ENCODE peak calls at places on chromosomes 6 and 20, in five cellular contexts. X, Y, V, G and O are unnamed samples.

GRCh38 chr20:51529758-51530157 is 12.8 kb downstream of the NFATC2 start:
- DNase-seq in X (no peak), Y (peak), V (no peak), G (no peak), O (no peak)

GRCh38 chr20:33761698-33762250 is 30.0 kb downstream of the ZNF341 start:
- DNase-seq in X (no peak), Y (no peak), V (no peak), G (no peak), O (no peak)

GRCh38 chr20:51667491-51667890 is 100.7 kb downstream of the ATP9A start:
- DNase-seq in X (no peak), Y (no peak), V (no peak), G (no peak), O (no peak)

GRCh38 chr6:16578695-16579094 is 182.6 kb downstream of the ATXN1 start:
- DNase-seq in X (no peak), Y (no peak), V (no peak), G (no peak), O (no peak)

GRCh38 chr6:168089186-168090063 is 10.4 kb upstream of the FRMD1 start:
- DNase-seq in X (no peak), Y (no peak), V (no peak), G (peak), O (no peak)

GRCh38 chr6:16146527-16146955 is 17.7 kb downstream of the MYLIP start:
- DNase-seq in X (no peak), Y (no peak), V (no peak), G (peak), O (no peak)

GRCh38 chr6:2861071-2861821 is 19.6 kb upstream of the SERPINB1 start:
- DNase-seq in X (no peak), Y (peak), V (no peak), G (no peak), O (no peak)

GRCh38 chr20:4451487-4451886 is 270.2 kb upstream of the PRND start:
- DNase-seq in X (no peak), Y (no peak), V (no peak), G (no peak), O (no peak)

GRCh38 chr20:59988141-59988540 is 29.9 kb downstream of the CDH26 start:
- DNase-seq in X (peak), Y (no peak), V (no peak), G (no peak), O (no peak)

GRCh38 chr20:10549511-10549910 is 114.4 kb downstream of the SLX4IP start:
- DNase-seq in X (no peak), Y (no peak), V (no peak), G (no peak), O (no peak)

GRCh38 chr20:10603971-10604864 is 69.6 kb downstream of the JAG1 start:
- DNase-seq in X (peak), Y (no peak), V (no peak), G (no peak), O (no peak)

GRCh38 chr6:24099181-24099580 is 26.8 kb upstream of the NRSN1 start:
- DNase-seq in X (no peak), Y (no peak), V (peak), G (no peak), O (no peak)

GRCh38 chr6:161407115-161407514 is 133.3 kb upstream of the AGPAT4 start:
- DNase-seq in X (no peak), Y (no peak), V (no peak), G (no peak), O (no peak)

GRCh38 chr6:149044394-149044965 is 273.0 kb upstream of the TAB2 start:
- DNase-seq in X (no peak), Y (no peak), V (no peak), G (no peak), O (no peak)

GRCh38 chr20:9112541-9113515 is 43.9 kb downstream of the PLCB4 start:
- DNase-seq in X (no peak), Y (no peak), V (no peak), G (no peak), O (no peak)

DNA sequence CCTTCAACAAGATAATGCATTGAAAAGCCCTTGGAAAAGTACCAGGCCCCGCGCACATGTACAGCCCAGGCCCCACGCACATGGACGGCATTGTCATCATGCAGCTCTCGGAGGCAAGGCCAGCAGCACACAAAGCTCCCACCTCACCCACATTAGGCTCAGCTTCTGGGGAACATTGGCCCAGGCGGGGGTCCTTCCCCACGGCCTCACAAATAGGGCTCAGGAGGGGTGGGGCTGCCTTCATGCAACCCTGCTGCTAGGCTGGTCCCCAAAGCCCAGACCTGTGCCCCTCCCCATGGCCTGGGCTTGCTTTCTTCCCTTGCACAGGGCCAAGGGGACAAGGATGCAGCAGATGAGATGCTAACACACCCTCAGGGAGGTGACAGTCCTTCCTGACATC is 26.7 kb downstream of the NPEPL1 start:
- DNase-seq in X (no peak), Y (no peak), V (no peak), G (no peak), O (no peak)
- TF ChIP-seq REST in X (no peak), Y (no peak), V (no peak), G (no peak), O (no peak)

DNA sequence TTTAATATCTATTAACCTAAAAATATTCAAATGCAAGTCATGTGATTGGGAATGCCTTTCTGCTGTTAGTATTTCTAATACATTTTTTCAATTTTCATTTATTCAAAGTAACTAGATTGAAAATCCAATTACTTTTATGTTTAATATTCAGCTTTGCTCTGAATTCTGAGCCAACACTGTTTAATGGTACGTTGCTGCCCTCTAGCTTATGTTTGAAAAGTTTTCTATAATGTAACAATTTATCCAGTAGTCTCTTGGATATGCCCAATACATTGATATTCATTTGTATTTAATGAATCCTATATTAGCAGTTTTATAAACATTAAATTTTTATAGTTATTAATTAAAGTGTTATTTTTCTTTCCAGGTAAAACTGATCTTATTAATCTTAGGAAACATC is 47.4 kb downstream of the LGSN start:
- DNase-seq in X (peak), Y (peak), V (no peak), G (peak), O (peak)
- TF ChIP-seq REST in X (no peak), Y (no peak), V (no peak), G (no peak), O (no peak)

GRCh38 chr20:38874460-38875169 is 51.6 kb upstream of the FAM83D start:
- DNase-seq in X (no peak), Y (no peak), V (no peak), G (no peak), O (no peak)
- TF ChIP-seq REST in X (no peak), Y (no peak), V (no peak), G (no peak), O (no peak)

DNA sequence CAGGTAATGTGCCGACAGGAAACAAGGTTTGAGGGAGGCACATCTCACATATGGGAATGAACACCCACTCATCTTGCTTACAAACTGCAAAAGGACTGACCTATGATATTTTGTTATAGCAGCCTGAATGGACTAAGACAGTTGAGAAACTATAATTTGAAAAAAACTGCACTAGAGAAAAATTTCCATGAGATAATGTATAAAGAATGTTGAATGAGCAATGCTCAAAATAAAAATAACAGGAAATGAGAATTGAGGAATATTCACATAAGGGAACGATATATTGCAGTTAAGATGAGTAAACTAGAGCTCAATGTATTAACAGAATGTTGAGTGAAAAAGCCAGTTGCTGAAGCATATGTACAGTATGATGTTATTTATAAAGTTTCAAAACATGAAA is 6.4 kb upstream of the TBC1D22B start:
- DNase-seq in X (no peak), Y (no peak), V (no peak), G (no peak), O (no peak)
- TF ChIP-seq REST in X (no peak), Y (no peak), V (no peak), G (no peak), O (no peak)

DNA sequence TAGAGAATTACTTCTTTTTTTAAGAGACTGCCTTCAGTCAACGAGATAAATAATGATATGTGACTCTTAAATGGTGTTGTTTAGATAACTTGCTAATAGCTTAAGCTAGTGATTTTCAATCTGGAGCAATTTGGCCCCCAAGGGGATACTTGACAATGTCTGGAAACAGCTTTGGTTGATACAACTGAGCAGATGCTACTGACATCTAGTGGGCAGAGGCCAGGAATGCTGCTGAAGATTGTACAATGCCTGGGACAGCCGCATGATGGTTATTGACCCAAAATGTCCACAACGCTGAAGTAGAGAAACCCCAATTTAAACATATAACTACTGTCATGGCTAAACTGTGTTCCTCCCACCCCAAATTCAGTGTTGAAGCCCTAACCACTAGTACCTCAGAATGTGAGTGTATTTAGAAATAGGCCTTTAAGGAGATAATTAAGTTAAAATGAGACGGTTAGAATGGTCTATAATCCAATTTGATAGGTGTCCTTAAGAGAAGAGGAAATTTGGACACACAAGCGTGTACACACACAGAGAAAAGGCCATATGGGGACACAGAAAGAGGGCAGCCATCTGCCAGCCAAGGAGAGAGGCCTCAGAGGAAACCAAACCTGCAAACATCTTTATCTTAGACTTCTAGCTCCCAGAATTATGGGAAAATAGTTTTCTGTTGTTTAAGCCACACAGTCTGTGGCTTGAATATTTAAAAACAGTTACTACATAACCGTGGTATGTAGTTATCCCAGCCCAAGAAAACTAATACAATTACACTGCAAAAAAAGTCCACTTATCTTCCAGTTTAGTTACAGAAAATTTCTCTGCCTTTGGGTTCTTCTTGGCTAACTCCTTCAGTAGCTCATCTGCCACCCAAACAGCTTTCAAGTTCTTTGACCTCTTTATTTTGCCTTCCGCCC is 22.2 kb downstream of the RWDD2A start:
- DNase-seq in X (peak), Y (peak), V (peak), G (peak), O (peak)
- TF ChIP-seq REST in X (no peak), Y (no peak), V (no peak), G (no peak), O (no peak)

GRCh38 chr20:21607971-21608735 is 94.3 kb upstream of the NKX2-2 start:
- DNase-seq in X (no peak), Y (no peak), V (no peak), G (peak), O (no peak)

GRCh38 chr20:21613512-21613911 is 92.0 kb upstream of the PAX1 start:
- DNase-seq in X (no peak), Y (no peak), V (no peak), G (no peak), O (no peak)

GRCh38 chr20:21609221-21609620 is 95.4 kb upstream of the NKX2-2 start:
- DNase-seq in X (no peak), Y (no peak), V (no peak), G (no peak), O (no peak)

GRCh38 chr20:21609981-21610380 is 95.5 kb upstream of the PAX1 start:
- DNase-seq in X (no peak), Y (no peak), V (no peak), G (no peak), O (no peak)

DNA sequence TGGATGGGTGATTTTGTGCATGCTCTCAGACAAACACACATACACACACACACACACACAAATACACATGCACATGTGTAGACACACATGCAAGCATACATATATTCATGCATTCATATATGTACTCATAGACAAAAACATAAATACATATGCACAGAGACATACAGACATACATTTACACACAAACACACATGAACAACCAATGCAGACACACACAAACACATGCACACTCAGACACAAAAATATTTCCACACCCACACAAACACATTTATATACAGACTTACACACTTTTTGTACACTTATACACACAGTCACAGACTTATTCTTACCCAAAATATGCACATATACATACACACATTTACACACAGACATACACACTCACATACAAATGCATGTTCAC is 94.9 kb upstream of the NKX2-2 start:
- DNase-seq in X (no peak), Y (no peak), V (no peak), G (no peak), O (no peak)
- TF ChIP-seq REST in X (no peak), Y (no peak), V (no peak), G (no peak), O (no peak)

GRCh38 chr20:58639182-58640146 is 11.6 kb upstream of the STX16 start:
- DNase-seq in X (no peak), Y (no peak), V (no peak), G (no peak), O (no peak)
- TF ChIP-seq REST in X (no peak), Y (no peak), V (no peak), G (no peak), O (no peak)

GRCh38 chr6:136699358-136699757 is 92.9 kb downstream of the MAP3K5 start:
- DNase-seq in X (no peak), Y (no peak), V (no peak), G (no peak), O (no peak)

GRCh38 chr6:136706431-136706830 is 85.8 kb downstream of the MAP3K5 start:
- DNase-seq in X (no peak), Y (no peak), V (no peak), G (no peak), O (no peak)

GRCh38 chr6:136701011-136701410 is 91.3 kb downstream of the MAP3K5 start:
- DNase-seq in X (no peak), Y (no peak), V (no peak), G (no peak), O (no peak)

GRCh38 chr6:136703331-136703846 is 88.9 kb downstream of the MAP3K5 start:
- DNase-seq in X (no peak), Y (no peak), V (no peak), G (no peak), O (no peak)
- TF ChIP-seq REST in X (no peak), Y (no peak), V (no peak), G (no peak), O (no peak)

GRCh38 chr6:28597924-28598323 is 72.2 kb downstream of the GPX5 start:
- DNase-seq in X (peak), Y (no peak), V (no peak), G (peak), O (peak)

GRCh38 chr6:28600188-28600587 is 74.5 kb downstream of the GPX5 start:
- DNase-seq in X (peak), Y (no peak), V (no peak), G (no peak), O (no peak)

GRCh38 chr6:28598757-28599686 is 73.3 kb downstream of the GPX5 start:
- DNase-seq in X (no peak), Y (peak), V (no peak), G (no peak), O (no peak)

GRCh38 chr6:28597217-28597835 is 71.6 kb downstream of the GPX5 start:
- DNase-seq in X (peak), Y (no peak), V (no peak), G (peak), O (peak)
- TF ChIP-seq REST in X (no peak), Y (no peak), V (no peak), G (no peak), O (no peak)